ENCODE peak calls at places on chromosomes 11 and 22, in four cellular contexts. D is colonic mucosa, Q is right atrium auricular region, A is Panc1. B is an unnamed sample.

GRCh38 chr11:74731301-74732094 is at the start of gene CHRDL2:
- DNase-seq in D (no peak), A (no peak), Q (no peak), B (no peak)

GRCh38 chr11:69105431-69106123 is 50.2 kb upstream of the SMIM38 start:
- DNase-seq in Q (no peak), A (no peak), D (no peak), B (no peak)

GRCh38 chr11:6497069-6497839 is at the start of gene DNHD1:
- DNase-seq in Q (no peak), D (no peak), A (no peak), B (no peak)

GRCh38 chr11:102268083-102268984 is 49.0 kb upstream of the BIRC3 start:
- DNase-seq in D (peak; percentile 95), A (peak; percentile 71), Q (peak; percentile 65), B (no peak)

GRCh38 chr22:48310740-48311139 is 1516.9 kb downstream of the BRD1 start:
- DNase-seq in Q (peak; percentile 34), D (peak; percentile 6), A (no peak), B (no peak)

GRCh38 chr11:134069996-134070845 is 1.3 kb downstream of the JAM3 start:
- DNase-seq in Q (no peak), A (no peak), D (no peak), B (no peak)

GRCh38 chr11:121721961-121722360 is 269.2 kb upstream of the SORL1-AS1 start:
- DNase-seq in A (no peak), D (no peak), Q (no peak), B (no peak)

GRCh38 chr11:87719311-87720073 is 455.8 kb downstream of the RAB38 start:
- DNase-seq in D (no peak), Q (no peak), A (no peak), B (no peak)

GRCh38 chr11:116913000-116913399 is 75.6 kb upstream of the APOA1 start:
- DNase-seq in Q (no peak), D (no peak), A (no peak), B (peak; percentile 34)

GRCh38 chr11:47991266-47991830 is 11.0 kb downstream of the PTPRJ start:
- DNase-seq in Q (no peak), D (peak; percentile 47), A (no peak), B (no peak)

GRCh38 chr22:39674536-39674935 is 104.0 kb downstream of the CACNA1I start:
- DNase-seq in Q (no peak), D (no peak), A (no peak), B (no peak)

GRCh38 chr22:49209452-49210195 is 618.0 kb downstream of the BRD1 start:
- DNase-seq in Q (peak; percentile 28), A (no peak), D (no peak), B (no peak)

GRCh38 chr11:110086892-110087309 is 6.3 kb upstream of the ZC3H12C start:
- DNase-seq in Q (no peak), D (peak; percentile 47), A (no peak), B (no peak)

GRCh38 chr22:19641254-19641982 is 72.9 kb upstream of the SEPTIN5 start:
- DNase-seq in D (no peak), Q (no peak), A (no peak), B (no peak)

GRCh38 chr11:3196161-3197043 is 22.2 kb downstream of the MRGPRG start:
- DNase-seq in Q (no peak), A (no peak), D (no peak), B (no peak)

GRCh38 chr11:127003260-127003981 is 2.9 kb upstream of the KIRREL3 start:
- DNase-seq in D (peak; percentile 29), Q (no peak), A (no peak), B (no peak)

GRCh38 chr11:47477323-47477722 is 28.4 kb upstream of the RAPSN start:
- DNase-seq in D (no peak), Q (no peak), A (no peak), B (no peak)

GRCh38 chr11:69209038-69209350 is 53.3 kb downstream of the SMIM38 start:
- DNase-seq in D (no peak), A (no peak), Q (no peak), B (no peak)

GRCh38 chr11:122592641-122593040 is 62.9 kb upstream of the UBASH3B start:
- DNase-seq in A (no peak), Q (no peak), D (no peak), B (no peak)

GRCh38 chr11:76656087-76656531 is 14.4 kb downstream of the LRRC32 start:
- DNase-seq in Q (no peak), A (no peak), D (peak; percentile 19), B (no peak)

GRCh38 chr11:120259988-120260565 is 20.1 kb downstream of the POU2F3 start:
- DNase-seq in D (no peak), Q (no peak), A (no peak), B (no peak)

GRCh38 chr11:69120096-69120875 is 35.4 kb upstream of the SMIM38 start:
- DNase-seq in A (no peak), D (no peak), Q (no peak), B (no peak)

GRCh38 chr11:57585301-57585700 is 12.2 kb upstream of the SERPING1 start:
- DNase-seq in D (no peak), A (no peak), Q (no peak), B (no peak)

GRCh38 chr22:17951315-17951714 is 73.0 kb downstream of the MICAL3 start:
- DNase-seq in D (no peak), A (no peak), Q (no peak), B (no peak)

GRCh38 chr22:50474711-50475651 is at the start of gene SBF1:
- DNase-seq in A (no peak), D (peak; percentile 91), Q (peak; percentile 88), B (peak; percentile 31)

GRCh38 chr11:66595245-66595904 is 2.4 kb downstream of the CCS start:
- DNase-seq in Q (peak; percentile 86), D (peak; percentile 34), A (no peak), B (no peak)

GRCh38 chr22:49238181-49239141 is 589.2 kb downstream of the BRD1 start:
- DNase-seq in D (no peak), Q (peak; percentile 32), A (no peak), B (no peak)

GRCh38 chr11:64089915-64090810 is 54.4 kb downstream of the FLRT1 start:
- DNase-seq in D (no peak), Q (no peak), A (no peak), B (no peak)

GRCh38 chr11:64089027-64089360 is 53.3 kb downstream of the FLRT1 start:
- DNase-seq in Q (no peak), A (no peak), D (no peak), B (no peak)

GRCh38 chr11:64089493-64089892 is 53.8 kb downstream of the FLRT1 start:
- DNase-seq in D (no peak), Q (no peak), A (no peak), B (no peak)

GRCh38 chr11:64086263-64086938 is 50.7 kb downstream of the FLRT1 start:
- DNase-seq in A (no peak), Q (no peak), D (peak; percentile 57), B (peak; percentile 2)

GRCh38 chr11:64088159-64089026 is 52.7 kb downstream of the FLRT1 start:
- DNase-seq in Q (no peak), A (no peak), D (no peak), B (no peak)
- TF ChIP-seq CTCF in Q (peak; percentile 16), A (peak; percentile 88), D (no peak), B (peak; percentile 25)

GRCh38 chr11:15865212-15865987 is 490.9 kb downstream of the SOX6 start:
- DNase-seq in A (no peak), Q (no peak), D (no peak), B (no peak)
- H3K4me3 ChIP-seq in A (no peak overlapping the region), Q (no peak overlapping the region), D (no peak overlapping the region), B (no peak overlapping the region)

GRCh38 chr11:64729851-64730382 is 6.9 kb upstream of the NRXN2 start:
- DNase-seq in D (peak; percentile 67), Q (no peak), A (no peak), B (no peak)

GRCh38 chr11:64739871-64740270 is 4.1 kb downstream of the RASGRP2 start:
- DNase-seq in Q (no peak), A (no peak), D (no peak), B (no peak)

GRCh38 chr11:64735860-64736259 is 8.1 kb downstream of the RASGRP2 start:
- DNase-seq in D (no peak), Q (no peak), A (no peak), B (no peak)

GRCh38 chr11:64736654-64737053 is 7.3 kb downstream of the RASGRP2 start:
- DNase-seq in Q (no peak), D (no peak), A (no peak), B (no peak)

GRCh38 chr11:64734786-64735761 is 8.9 kb downstream of the RASGRP2 start:
- DNase-seq in D (no peak), Q (no peak), A (no peak), B (no peak)
- H3K36me3 ChIP-seq in D (no peaks in the 10 kb centered on the region), Q (no peaks in the 10 kb centered on the region), A (no peaks in the 10 kb centered on the region), B (no peaks in the 10 kb centered on the region)

GRCh38 chr11:85946221-85946620 is 91.0 kb downstream of the CCDC83 start:
- DNase-seq in A (no peak), Q (no peak), D (no peak), B (no peak)
- TF ChIP-seq CTCF in A (no peak), Q (no peak), D (no peak), B (no peak)

B was measured in BJ.